ENCODE peak calls at places on chromosomes 2 and 18, in seven cellular contexts. X is H9, R is IMR-90, J is neuronal stem cell, Q is H1, T is trophoblast cell, M is mesendoderm. Z is an unnamed sample.

GRCh38 chr2:65300134-65300771 is 72.6 kb downstream of the ACTR2 start:
- DNase-seq in X (no peak), R (peak), J (no peak), Q (no peak), T (peak), M (no peak), Z (peak)

GRCh38 chr2:36530983-36531354 is 67.0 kb downstream of the FEZ2 start:
- DNase-seq in X (no peak), R (peak), J (no peak), Q (no peak), T (no peak), M (peak), Z (peak)

GRCh38 chr18:13501896-13502295 is 224.5 kb downstream of the FAM210A start:
- DNase-seq in X (no peak), R (no peak), J (no peak), Q (no peak), T (peak), M (no peak), Z (no peak)

GRCh38 chr18:12686100-12686499 is 16.4 kb downstream of the CEP76 start:
- DNase-seq in X (no peak), R (peak), J (no peak), Q (no peak), T (no peak), M (peak), Z (peak)

GRCh38 chr2:45244928-45245327 is 235.7 kb upstream of the SIX2 start:
- DNase-seq in X (no peak), R (peak), J (no peak), Q (no peak), T (no peak), M (no peak), Z (peak)

GRCh38 chr18:28039078-28039477 is 137.9 kb downstream of the CDH2 start:
- DNase-seq in X (no peak), R (peak), J (no peak), Q (no peak), T (peak), M (peak), Z (peak)

GRCh38 chr2:9282713-9283112 is 76.1 kb downstream of the ASAP2 start:
- DNase-seq in X (no peak), R (no peak), J (no peak), Q (no peak), T (no peak), M (no peak), Z (no peak)

GRCh38 chr2:142586693-142587432 is 290.6 kb upstream of the KYNU start:
- DNase-seq in X (no peak), R (no peak), J (no peak), Q (no peak), T (peak), M (no peak), Z (no peak)

GRCh38 chr18:54479365-54479764 is 111.7 kb upstream of the DYNAP start:
- DNase-seq in X (no peak), R (no peak), J (no peak), Q (no peak), T (peak), M (peak), Z (no peak)

GRCh38 chr2:168120730-168121129 is 126.7 kb downstream of the STK39 start:
- DNase-seq in X (no peak), R (peak), J (no peak), Q (no peak), T (no peak), M (no peak), Z (no peak)

GRCh38 chr2:147368306-147368705 is 476.5 kb upstream of the ACVR2A start:
- DNase-seq in X (no peak), R (no peak), J (no peak), Q (no peak), T (no peak), M (no peak), Z (no peak)

GRCh38 chr2:206424134-206424533 is 19.2 kb upstream of the ADAM23 start:
- DNase-seq in X (no peak), R (no peak), J (no peak), Q (no peak), T (no peak), M (no peak), Z (peak)

GRCh38 chr2:10080536-10081304 is 509 bp upstream of the CYS1 start:
- DNase-seq in X (no peak), R (no peak), J (no peak), Q (no peak), T (no peak), M (no peak), Z (no peak)

GRCh38 chr2:103847276-103847675 is 1006.6 kb upstream of the POU3F3 start:
- DNase-seq in X (no peak), R (no peak), J (no peak), Q (no peak), T (no peak), M (no peak), Z (no peak)

GRCh38 chr2:128090909-128091690 is at the start of gene UGGT1:
- DNase-seq in X (peak), R (peak), J (peak), Q (peak), T (peak), M (peak), Z (peak)

GRCh38 chr18:78728301-78729098 is 251.1 kb upstream of the SALL3 start:
- DNase-seq in X (peak), R (no peak), J (no peak), Q (no peak), T (no peak), M (no peak), Z (no peak)

GRCh38 chr18:78727057-78727739 is 252.4 kb upstream of the SALL3 start:
- DNase-seq in X (peak), R (no peak), J (no peak), Q (no peak), T (no peak), M (no peak), Z (no peak)

GRCh38 chr18:78725426-78725825 is 254.2 kb upstream of the SALL3 start:
- DNase-seq in X (no peak), R (no peak), J (no peak), Q (no peak), T (no peak), M (no peak), Z (no peak)

GRCh38 chr18:78727877-78728276 is 251.7 kb upstream of the SALL3 start:
- DNase-seq in X (peak), R (no peak), J (no peak), Q (no peak), T (no peak), M (no peak), Z (no peak)

GRCh38 chr18:78726326-78727056 is 253.1 kb upstream of the SALL3 start:
- DNase-seq in X (peak), R (no peak), J (no peak), Q (no peak), T (no peak), M (no peak), Z (no peak)
- H3K4ac ChIP-seq in X (no peak), R (no peak), J (no peak), Q (no peak), T (no peak), M (no peak), Z (no peak)

GRCh38 chr2:109182426-109182825 is 53.4 kb downstream of the SH3RF3 start:
- DNase-seq in X (no peak), R (peak), J (no peak), Q (no peak), T (no peak), M (no peak), Z (no peak)
- H3K4ac ChIP-seq in X (no peak), R (peak), J (no peak), Q (no peak), T (no peak), M (no peak), Z (no peak)

DNA sequence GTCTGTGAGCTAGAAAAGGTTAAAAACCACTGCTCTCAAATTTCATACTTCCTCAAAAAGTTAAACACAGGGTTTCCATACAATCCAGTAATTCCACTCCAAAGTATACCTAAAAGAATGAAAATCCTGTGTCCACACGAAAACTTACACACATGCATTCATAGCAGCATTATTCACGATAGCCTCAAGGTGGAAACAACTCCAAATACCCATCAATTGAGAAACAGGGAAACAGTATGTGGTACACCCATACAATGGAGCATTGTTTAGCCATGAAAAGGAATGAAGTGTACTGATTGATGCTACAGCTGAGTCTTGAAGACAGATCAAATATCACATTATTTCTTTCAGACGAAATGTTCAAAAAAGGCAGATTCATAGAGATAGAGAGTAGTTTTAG is 36.7 kb downstream of the UXS1 start:
- DNase-seq in X (no peak), R (no peak), J (no peak), Q (no peak), T (peak), M (no peak), Z (no peak)
- H3K4ac ChIP-seq in X (no peak), R (no peak), J (no peak), Q (no peak), T (no peak), M (no peak), Z (no peak)

GRCh38 chr2:121288454-121289231 is 3.6 kb upstream of the TFCP2L1 start:
- DNase-seq in X (no peak), R (no peak), J (no peak), Q (no peak), T (no peak), M (no peak), Z (no peak)

GRCh38 chr2:121287956-121288355 is 3.0 kb upstream of the TFCP2L1 start:
- DNase-seq in X (no peak), R (no peak), J (no peak), Q (no peak), T (no peak), M (no peak), Z (no peak)

GRCh38 chr2:121291251-121291580 is 6.2 kb upstream of the TFCP2L1 start:
- DNase-seq in X (no peak), R (no peak), J (no peak), Q (no peak), T (no peak), M (no peak), Z (no peak)

GRCh38 chr2:121287146-121287798 is 2.3 kb upstream of the TFCP2L1 start:
- DNase-seq in X (no peak), R (no peak), J (no peak), Q (no peak), T (no peak), M (no peak), Z (no peak)

DNA sequence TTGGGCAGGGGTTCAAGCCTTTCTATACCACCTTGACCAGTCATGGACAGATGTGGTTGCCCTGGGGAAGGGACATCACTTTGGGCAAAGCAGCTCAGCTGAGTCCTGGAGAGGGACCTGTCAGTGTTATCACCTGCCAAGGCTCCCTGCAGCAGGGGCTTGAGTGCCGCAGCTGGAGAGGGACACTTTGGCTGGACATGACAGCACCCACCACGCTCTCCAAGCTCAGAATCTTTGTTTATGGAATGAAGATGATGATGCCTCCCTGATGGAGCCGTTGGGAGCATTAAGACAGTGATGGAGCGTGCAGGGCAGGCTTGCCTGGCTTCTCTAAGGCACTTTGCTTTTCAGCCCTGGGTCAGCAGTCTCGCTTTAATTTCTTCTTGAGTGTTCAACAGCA is 4.3 kb upstream of the TFCP2L1 start:
- DNase-seq in X (no peak), R (no peak), J (no peak), Q (no peak), T (no peak), M (no peak), Z (no peak)
- H3K4ac ChIP-seq in X (no peak), R (no peak), J (no peak), Q (no peak), T (no peak), M (no peak), Z (no peak)

DNA sequence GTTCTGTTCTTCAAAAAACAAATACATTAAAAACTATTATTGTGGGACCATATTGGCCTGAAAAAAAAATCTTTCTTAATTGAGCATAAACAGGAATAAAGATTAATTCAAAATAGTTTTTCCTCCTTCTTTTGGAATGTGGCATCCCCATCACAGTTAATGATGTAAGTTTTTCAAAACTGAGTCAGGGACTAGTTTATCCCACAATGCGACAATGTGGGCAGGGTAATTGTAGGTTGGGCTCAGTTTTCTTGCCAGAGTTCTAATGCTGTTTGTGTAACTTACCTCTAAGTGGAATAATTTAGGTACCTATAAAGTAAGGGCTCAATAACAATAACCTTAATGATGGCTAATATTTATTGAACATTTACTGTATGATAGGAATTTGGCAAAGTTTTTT is 82.0 kb downstream of the PMS1 start:
- DNase-seq in X (no peak), R (peak), J (no peak), Q (no peak), T (no peak), M (no peak), Z (no peak)
- H3K4ac ChIP-seq in X (no peak), R (no peak), J (no peak), Q (no peak), T (no peak), M (no peak), Z (no peak)

GRCh38 chr18:60601249-60601648 is 228.7 kb upstream of the MC4R start:
- DNase-seq in X (no peak), R (no peak), J (no peak), Q (no peak), T (no peak), M (no peak), Z (no peak)
- H3K4ac ChIP-seq in X (no peak), R (no peak), J (no peak), Q (no peak), T (no peak), M (no peak), Z (no peak)

GRCh38 chr2:195395351-195395750 is 261.7 kb upstream of the SLC39A10 start:
- DNase-seq in X (no peak), R (peak), J (no peak), Q (no peak), T (no peak), M (peak), Z (no peak)

GRCh38 chr2:195392446-195393336 is 264.3 kb upstream of the SLC39A10 start:
- DNase-seq in X (no peak), R (no peak), J (no peak), Q (no peak), T (no peak), M (no peak), Z (no peak)

GRCh38 chr2:195390686-195391085 is 266.3 kb upstream of the SLC39A10 start:
- DNase-seq in X (no peak), R (no peak), J (no peak), Q (no peak), T (no peak), M (no peak), Z (no peak)

GRCh38 chr2:195396479-195396878 is 260.5 kb upstream of the SLC39A10 start:
- DNase-seq in X (no peak), R (no peak), J (no peak), Q (no peak), T (no peak), M (no peak), Z (no peak)
- H3K4ac ChIP-seq in X (no peak), R (no peak), J (no peak), Q (no peak), T (no peak), M (no peak), Z (no peak)

GRCh38 chr2:180449171-180449570 is 442.1 kb upstream of the CWC22 start:
- DNase-seq in X (no peak), R (no peak), J (no peak), Q (no peak), T (no peak), M (no peak), Z (no peak)
- H3K4ac ChIP-seq in X (no peak), R (no peak), J (no peak), Q (no peak), T (no peak), M (no peak), Z (no peak)

DNA sequence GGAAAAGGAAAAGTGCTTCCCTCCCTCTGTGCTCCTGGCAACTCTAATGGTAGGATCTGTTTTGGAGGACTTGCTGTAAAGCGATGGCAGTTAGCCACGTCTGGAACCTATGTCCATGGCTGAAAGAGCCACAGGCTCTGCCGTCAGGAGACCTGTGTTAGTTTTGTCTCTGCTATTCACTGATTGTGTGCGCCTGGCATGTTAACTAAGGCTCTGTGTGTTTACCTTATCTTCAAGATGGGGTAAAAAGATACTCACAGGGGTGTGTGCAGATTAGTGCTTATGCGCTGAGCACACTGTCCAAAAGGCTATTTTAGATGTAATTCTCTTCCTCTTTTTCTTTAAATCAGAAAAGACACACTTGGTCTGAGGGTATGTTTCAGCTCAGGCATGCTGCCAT is 109.8 kb upstream of the LTBP1 start:
- DNase-seq in X (no peak), R (no peak), J (no peak), Q (no peak), T (no peak), M (no peak), Z (no peak)
- H3K4ac ChIP-seq in X (no peak), R (no peak), J (no peak), Q (no peak), T (no peak), M (no peak), Z (no peak)

GRCh38 chr18:39685303-39685902 is 2119.8 kb upstream of the CELF4 start:
- DNase-seq in X (peak), R (no peak), J (peak), Q (peak), T (no peak), M (peak), Z (no peak)

GRCh38 chr18:39675916-39676315 is 2110.3 kb upstream of the CELF4 start:
- DNase-seq in X (no peak), R (no peak), J (no peak), Q (no peak), T (peak), M (no peak), Z (no peak)

GRCh38 chr18:39675358-39675757 is 2109.8 kb upstream of the CELF4 start:
- DNase-seq in X (no peak), R (peak), J (no peak), Q (no peak), T (no peak), M (no peak), Z (peak)

DNA sequence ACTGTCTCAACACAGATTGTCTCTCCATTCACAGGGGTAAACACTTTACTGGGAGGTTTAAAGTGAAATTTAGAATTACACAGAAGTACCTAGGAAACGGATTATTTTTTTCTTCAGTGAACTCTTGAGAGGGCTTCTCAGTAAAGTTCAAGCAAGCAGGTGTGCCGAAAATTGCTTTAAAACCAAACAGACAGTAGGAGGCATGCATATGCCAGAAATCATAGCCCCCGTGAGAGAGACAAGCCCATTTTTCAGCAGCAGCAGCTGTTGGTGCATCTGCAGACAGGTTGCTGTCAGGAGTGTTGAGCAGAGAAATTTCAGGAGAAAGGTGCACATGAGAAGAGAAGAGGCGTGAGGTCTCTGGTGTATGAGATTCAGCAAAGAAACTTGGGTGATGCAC is 2115.5 kb upstream of the CELF4 start:
- DNase-seq in X (no peak), R (no peak), J (no peak), Q (no peak), T (no peak), M (no peak), Z (no peak)
- H3K4ac ChIP-seq in X (no peak), R (no peak), J (no peak), Q (no peak), T (no peak), M (no peak), Z (no peak)

Z was measured in mesenchymal stem cell.